ENCODE peak calls at places on chromosome 9, in four cellular contexts. U, D, L and C are unnamed samples.

GRCh38 chr9:76562511-76562911 is 103.5 kb downstream of the GCNT1 start:
- DNase-seq in U (no peak), D (no peak), L (no peak), C (no peak)

GRCh38 chr9:10252174-10252573 is 360.6 kb downstream of the PTPRD start:
- DNase-seq in U (no peak), D (no peak), L (no peak), C (no peak)

GRCh38 chr9:112135706-112136105 is 39.4 kb downstream of the SUSD1 start:
- DNase-seq in U (no peak), D (no peak), L (no peak), C (no peak)

GRCh38 chr9:112890106-112891081 is at the start of gene SLC46A2:
- DNase-seq in U (no peak), D (no peak), L (peak), C (no peak)

GRCh38 chr9:115034801-115035200 is 83.2 kb downstream of the TNC start:
- DNase-seq in U (no peak), D (no peak), L (no peak), C (no peak)

GRCh38 chr9:5976668-5977397 is 38.6 kb downstream of the RANBP6 start:
- DNase-seq in U (no peak), D (no peak), L (no peak), C (no peak)

GRCh38 chr9:108650826-108651225 is 205.0 kb downstream of the ACTL7B start:
- DNase-seq in U (no peak), D (no peak), L (no peak), C (no peak)

GRCh38 chr9:91776409-91777365 is 173.3 kb downstream of the ROR2 start:
- DNase-seq in U (no peak), D (no peak), L (no peak), C (no peak)

GRCh38 chr9:90099262-90099982 is 494.6 kb downstream of the GADD45G start:
- DNase-seq in U (peak), D (no peak), L (no peak), C (no peak)

GRCh38 chr9:136684339-136684738 is 2.9 kb downstream of the AGPAT2 start:
- DNase-seq in U (no peak), D (no peak), L (no peak), C (no peak)

GRCh38 chr9:77420641-77421040 is 227.5 kb downstream of the GNA14 start:
- DNase-seq in U (no peak), D (no peak), L (no peak), C (no peak)

GRCh38 chr9:18184034-18184800 is 289.7 kb upstream of the ADAMTSL1 start:
- DNase-seq in U (no peak), D (no peak), L (no peak), C (no peak)

GRCh38 chr9:89740722-89741121 is 135.9 kb downstream of the GADD45G start:
- DNase-seq in U (no peak), D (peak), L (peak), C (no peak)

GRCh38 chr9:2424564-2425153 is 196.9 kb upstream of the VLDLR start:
- DNase-seq in U (no peak), D (no peak), L (no peak), C (peak)

GRCh38 chr9:105608685-105609598 is 51.0 kb downstream of the FKTN start:
- DNase-seq in U (peak), D (no peak), L (no peak), C (no peak)

GRCh38 chr9:121239071-121239470 is 28.9 kb upstream of the GSN start:
- DNase-seq in U (no peak), D (no peak), L (no peak), C (no peak)

GRCh38 chr9:130756460-130757152 is 63.0 kb downstream of the EXOSC2 start:
- DNase-seq in U (no peak), D (no peak), L (no peak), C (no peak)

GRCh38 chr9:114681594-114682332 is at the start of gene TEX48:
- DNase-seq in U (peak), D (peak), L (peak), C (no peak)

GRCh38 chr9:87238545-87238944 is 259.1 kb upstream of the DAPK1 start:
- DNase-seq in U (no peak), D (no peak), L (no peak), C (no peak)

GRCh38 chr9:91301161-91301560 is 60.6 kb downstream of the AUH start:
- DNase-seq in U (no peak), D (no peak), L (no peak), C (no peak)

GRCh38 chr9:74577956-74578355 is 80.8 kb downstream of the RORB start:
- DNase-seq in U (peak), D (no peak), L (no peak), C (no peak)

GRCh38 chr9:126860757-126861466 is 473 bp downstream of the ZBTB34 start:
- DNase-seq in U (no peak), D (peak), L (peak), C (no peak)
- TF ChIP-seq POLR2A in U (no peak), D (no peak), L (no peak), C (no peak)

GRCh38 chr9:132005896-132006295 is 73.8 kb downstream of the MED27 start:
- DNase-seq in U (no peak), D (no peak), L (no peak), C (no peak)
- H3K27ac ChIP-seq in U (no peak), D (no peak), L (no peak), C (no peak)

GRCh38 chr9:86122309-86122708 is 23.0 kb upstream of the GOLM1 start:
- DNase-seq in U (peak), D (no peak), L (no peak), C (no peak)

GRCh38 chr9:86128235-86128822 is 29.0 kb upstream of the GOLM1 start:
- DNase-seq in U (no peak), D (no peak), L (no peak), C (no peak)

DNA sequence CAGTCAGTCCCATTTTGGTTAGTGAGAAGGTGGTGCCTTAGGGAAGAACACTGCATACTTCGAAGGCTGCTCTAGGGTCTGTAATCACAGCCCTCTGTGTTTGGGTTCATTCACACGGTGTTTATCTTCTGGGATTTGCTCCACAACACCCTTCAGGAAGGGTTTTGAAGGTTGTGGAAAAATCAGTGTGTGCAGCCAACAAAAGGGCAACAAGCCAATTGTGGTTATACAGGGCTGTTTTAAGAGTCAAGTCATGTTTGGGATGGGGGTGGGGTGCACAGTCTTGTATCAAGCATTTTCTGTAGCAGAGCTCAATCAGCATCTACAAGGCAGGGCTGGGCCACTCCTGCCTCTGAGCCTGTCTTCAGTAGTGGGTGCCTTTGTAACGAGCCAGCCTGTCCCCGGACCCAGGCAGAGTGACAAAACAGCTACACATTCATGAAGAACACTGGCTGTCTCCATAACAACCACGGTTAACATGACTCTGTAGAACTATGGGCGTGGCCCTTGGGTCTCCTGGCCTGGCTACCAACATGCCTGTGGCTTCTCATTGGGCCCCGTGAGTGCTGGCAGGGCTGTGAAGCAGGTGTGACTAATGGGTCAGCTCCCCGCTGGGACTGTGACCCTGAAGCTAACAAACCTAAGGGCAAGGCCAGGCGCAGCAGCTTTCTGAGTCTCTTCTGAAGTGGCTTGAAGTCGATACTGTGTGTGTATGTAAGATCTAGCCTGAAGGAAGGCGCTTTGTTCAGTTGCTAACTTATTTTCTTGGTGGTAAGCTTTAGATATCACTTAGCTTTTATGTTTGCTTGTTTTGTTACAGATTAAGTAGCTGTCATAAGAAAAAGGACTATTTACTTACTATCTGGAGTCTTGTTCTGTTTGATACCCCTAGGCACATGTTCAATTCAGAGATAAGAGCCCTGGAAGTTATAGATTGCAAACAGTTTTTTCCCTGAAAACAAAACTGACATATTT is 27.9 kb upstream of the GOLM1 start:
- DNase-seq in U (peak), D (no peak), L (no peak), C (peak)
- TF ChIP-seq POLR2A in U (no peak), D (no peak), L (no peak), C (no peak)

GRCh38 chr9:125632321-125633115 is 74.5 kb downstream of the MAPKAP1 start:
- DNase-seq in U (peak), D (peak), L (no peak), C (no peak)
- H3K27ac ChIP-seq in U (peak), D (no peak), L (peak), C (no peak)